ENCODE peak calls at places on chromosome 10, in nine cellular contexts. O, I, H, K, N, W, B, F and J are unnamed samples.

GRCh38 chr10:5898163-5898562 is 8.1 kb downstream of the FBH1 start:
- DNase-seq in O (no peak), I (no peak), H (no peak), K (no peak), N (no peak), W (no peak), B (no peak), F (no peak), J (no peak)

GRCh38 chr10:114632869-114633715 is 25.0 kb downstream of the ABLIM1 start:
- DNase-seq in O (peak), I (no peak), H (peak), K (no peak), N (no peak), W (peak), B (peak), F (no peak), J (no peak)

GRCh38 chr10:131142446-131143380 is 168.8 kb downstream of the TCERG1L start:
- DNase-seq in O (no peak), I (no peak), H (no peak), K (no peak), N (no peak), W (no peak), B (no peak), F (peak), J (peak)

GRCh38 chr10:52771534-52772455 is 789 bp downstream of the MBL2 start:
- DNase-seq in O (no peak), I (no peak), H (no peak), K (no peak), N (no peak), W (no peak), B (no peak), F (no peak), J (no peak)

GRCh38 chr10:99172130-99172738 is 63.4 kb downstream of the HPSE2 start:
- DNase-seq in O (peak), I (no peak), H (no peak), K (peak), N (no peak), W (peak), B (peak), F (no peak), J (peak)

GRCh38 chr10:85527610-85528317 is 838.8 kb downstream of the GRID1 start:
- DNase-seq in O (no peak), I (no peak), H (no peak), K (no peak), N (no peak), W (no peak), B (no peak), F (peak), J (no peak)

GRCh38 chr10:104824378-104825006 is 183.4 kb downstream of the SORCS3 start:
- DNase-seq in O (no peak), I (peak), H (peak), K (peak), N (no peak), W (peak), B (no peak), F (no peak), J (peak)

GRCh38 chr10:96227206-96227605 is 44.2 kb downstream of the BLNK start:
- DNase-seq in O (no peak), I (no peak), H (no peak), K (no peak), N (no peak), W (no peak), B (no peak), F (no peak), J (no peak)

GRCh38 chr10:24541239-24541753 is 182.4 kb downstream of the ARHGAP21 start:
- DNase-seq in O (no peak), I (no peak), H (no peak), K (no peak), N (no peak), W (no peak), B (no peak), F (no peak), J (peak)

GRCh38 chr10:113279262-113279661 is 273.6 kb upstream of the HABP2 start:
- DNase-seq in O (no peak), I (no peak), H (no peak), K (no peak), N (no peak), W (no peak), B (no peak), F (no peak), J (no peak)